ENCODE peak calls at places on chromosomes 4 and X, in eight cellular contexts. J is esophagus squamous epithelium, X is adipocyte, H is cardiac muscle cell, P is tibial artery, A is upper lobe of right lung, Q is brain microvascular endothelial cell, Y is neural progenitor cell. Z is an unnamed sample. For H3K36me3, the result is how much of the 10 kb centered on the place peaks cover.

GRCh38 chr4:127586922-127587571 is 45.7 kb upstream of the INTU start:
- DNase-seq in X (peak), Q (peak), J (no peak), Y (peak), H (peak), A (no peak), P (no peak), Z (peak)

GRCh38 chr4:94442251-94442650 is 9.5 kb upstream of the PDLIM5 start:
- DNase-seq in A (no peak), H (no peak), P (no peak), Q (no peak), X (peak), J (no peak), Y (no peak), Z (no peak)

GRCh38 chr4:93828332-93828829 is at the start of gene ATOH1:
- DNase-seq in J (no peak), H (no peak), Y (peak), P (no peak), X (peak), Q (no peak), A (peak), Z (peak)

GRCh38 chr4:87978656-87979055 is 3.1 kb downstream of the SPP1 start:
- DNase-seq in P (no peak), Q (peak), Y (no peak), X (no peak), H (no peak), J (no peak), A (no peak), Z (no peak)

GRCh38 chr4:42750831-42751230 is 93.9 kb upstream of the ATP8A1 start:
- DNase-seq in H (no peak), Q (no peak), X (no peak), J (no peak), Y (peak), A (no peak), P (no peak), Z (no peak)

GRCh38 chrX:96004386-96004785 is 680.3 kb upstream of the DIAPH2 start:
- DNase-seq in P (no peak), Y (no peak), J (no peak), H (peak), Q (peak), X (peak), A (no peak), Z (no peak)

GRCh38 chrX:153727108-153727931 is 2.7 kb downstream of the ABCD1 start:
- DNase-seq in H (peak), Y (no peak), X (peak), A (peak), J (no peak), P (peak), Q (no peak), Z (no peak)

GRCh38 chr4:172919269-172919668 is 249.3 kb upstream of the GALNT7 start:
- DNase-seq in Q (no peak), Y (no peak), J (no peak), P (no peak), X (no peak), A (no peak), H (no peak), Z (no peak)

GRCh38 chr4:76342803-76343202 is 36.3 kb downstream of the STBD1 start:
- DNase-seq in J (no peak), X (no peak), Q (no peak), A (no peak), Y (no peak), P (no peak), H (no peak), Z (no peak)

GRCh38 chrX:369563-370101 is 17.1 kb downstream of the PPP2R3B start:
- DNase-seq in Y (no peak), A (no peak), Q (no peak), H (no peak), J (no peak), X (no peak), P (no peak), Z (no peak)

GRCh38 chrX:370244-370962 is 16.3 kb downstream of the PPP2R3B start:
- DNase-seq in X (no peak), J (no peak), Q (no peak), P (no peak), H (no peak), Y (no peak), A (no peak), Z (no peak)

GRCh38 chrX:367349-367748 is 19.4 kb downstream of the PPP2R3B start:
- DNase-seq in A (peak), H (no peak), Q (no peak), X (no peak), Y (no peak), P (no peak), J (no peak), Z (no peak)

GRCh38 chrX:367866-368265 is 18.8 kb downstream of the PPP2R3B start:
- DNase-seq in Y (peak), A (no peak), H (no peak), P (no peak), J (no peak), Q (no peak), X (no peak), Z (no peak)

GRCh38 chrX:368811-369562 is 17.7 kb downstream of the PPP2R3B start:
- DNase-seq in X (peak), Q (peak), Y (peak), J (no peak), P (no peak), H (peak), A (no peak), Z (no peak)
- H3K4me3 ChIP-seq in X (no peak), Q (no peak), Y (no peak), J (no peak), P (no peak), H (peak), A (no peak), Z (no peak)

GRCh38 chr4:153780876-153781275 is 8.0 kb downstream of the SFRP2 start:
- DNase-seq in H (no peak), J (no peak), A (no peak), P (no peak), X (no peak), Q (no peak), Y (no peak), Z (no peak)
- H3K36me3 ChIP-seq in H (under half), J (under half), A (under half), P (under half), X (under half), Q (under half), Y (under half), Z (under half)

GRCh38 chrX:103101280-103102042 is 8.5 kb upstream of the NXF3 start:
- DNase-seq in H (peak), Y (peak), Q (peak), A (no peak), J (no peak), X (no peak), P (no peak), Z (no peak)
- H3K4me3 ChIP-seq in H (no peak), Y (peak), Q (no peak), A (no peak), J (no peak), X (no peak), P (no peak), Z (no peak)

DNA sequence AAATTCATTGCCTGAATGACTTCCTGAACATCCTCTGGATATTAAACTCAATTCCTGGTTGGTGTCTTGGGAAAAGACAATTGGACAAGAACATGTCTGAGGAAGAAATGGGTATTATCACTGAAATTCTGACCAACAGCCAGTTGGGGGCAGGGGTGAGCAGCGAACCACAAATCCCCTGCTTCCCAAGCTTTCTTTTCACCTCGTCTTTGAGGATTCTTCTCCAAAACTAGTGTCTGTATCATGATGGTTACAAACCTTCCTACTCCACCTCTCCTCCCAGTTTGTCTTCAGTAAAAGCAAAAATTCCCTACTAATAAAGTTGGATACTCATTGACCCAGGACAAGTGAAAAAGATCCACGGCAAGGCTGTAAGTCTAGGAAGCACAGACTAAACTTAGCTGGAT is 48.3 kb upstream of the WDR1 start:
- DNase-seq in Q (peak), X (peak), J (no peak), A (no peak), Y (peak), H (peak), P (peak), Z (peak)
- H3K36me3 ChIP-seq in Q (under half), X (under half), J (under half), A (under half), Y (under half), H (under half), P (under half), Z (under half)

GRCh38 chrX:68429216-68429615 is 4.1 kb downstream of the OPHN1 start:
- DNase-seq in H (peak), J (no peak), Q (peak), X (no peak), P (no peak), A (no peak), Y (no peak), Z (peak)
- H3K4me3 ChIP-seq in H (no peak), J (no peak), Q (no peak), X (no peak), P (no peak), A (no peak), Y (no peak), Z (no peak)

DNA sequence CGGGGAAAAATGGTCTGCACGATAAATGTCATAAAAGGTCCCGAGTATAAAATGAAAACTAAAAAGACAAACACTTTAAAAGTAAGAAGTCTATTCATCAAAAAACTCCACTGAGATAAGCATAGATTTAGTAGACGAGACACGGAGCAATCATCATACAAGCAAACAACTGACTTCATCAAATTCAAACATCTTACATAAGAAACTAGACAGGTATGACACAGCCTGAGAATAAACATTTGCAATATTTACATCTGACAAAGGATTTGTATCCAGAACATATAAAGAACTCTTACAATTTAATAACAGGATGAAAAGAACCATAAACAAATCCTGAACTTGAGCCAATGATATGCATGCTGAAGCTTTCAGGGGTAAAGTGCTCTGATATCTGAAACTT is 12.2 kb downstream of the MPP1 start:
- DNase-seq in J (no peak), X (no peak), A (no peak), H (no peak), P (no peak), Q (no peak), Y (no peak), Z (no peak)
- H3K36me3 ChIP-seq in J (under half), X (under half), A (under half), H (under half), P (under half), Q (under half), Y (under half), Z (under half)

GRCh38 chr4:48787031-48787430 is 7.0 kb upstream of the FRYL start:
- DNase-seq in Y (peak), H (no peak), P (no peak), X (no peak), Q (no peak), J (no peak), A (no peak), Z (no peak)

GRCh38 chr4:48781968-48782367 is 1.9 kb upstream of the FRYL start:
- DNase-seq in P (no peak), X (no peak), Q (no peak), Y (no peak), J (no peak), A (no peak), H (no peak), Z (no peak)

GRCh38 chr4:48779998-48780866 is at the start of gene FRYL:
- DNase-seq in Y (peak), J (peak), A (peak), H (peak), Q (peak), P (peak), X (peak), Z (peak)

GRCh38 chr4:48780867-48781219 is 764 bp upstream of the FRYL start:
- DNase-seq in X (peak), J (no peak), Q (peak), H (peak), A (no peak), P (no peak), Y (no peak), Z (no peak)

GRCh38 chr4:48785302-48785701 is 5.2 kb upstream of the FRYL start:
- DNase-seq in H (no peak), Q (no peak), A (no peak), P (no peak), J (no peak), X (no peak), Y (no peak), Z (no peak)
- H3K4me3 ChIP-seq in H (no peak), Q (no peak), A (no peak), P (no peak), J (no peak), X (no peak), Y (no peak), Z (no peak)

DNA sequence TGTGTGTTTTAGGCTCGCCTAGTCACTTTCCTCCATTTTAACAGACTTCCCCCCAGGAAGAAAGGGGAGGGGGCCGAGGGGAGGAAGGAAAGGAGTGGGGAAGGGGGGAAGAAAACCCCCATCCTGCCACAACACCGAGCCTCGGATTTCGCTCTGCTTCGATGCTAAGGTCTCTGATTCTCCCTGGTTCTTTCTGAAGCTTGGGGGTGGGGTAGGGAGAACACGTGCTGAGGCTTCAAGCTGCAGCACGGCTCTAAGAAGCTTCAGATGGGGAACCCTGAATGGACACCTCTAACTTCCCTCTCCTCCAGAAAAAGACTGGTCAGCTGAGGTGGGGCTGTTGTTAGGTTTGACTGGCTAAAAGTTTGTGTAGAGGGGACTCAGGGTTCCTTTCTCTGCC is 61.8 kb downstream of the RHOH start:
- DNase-seq in X (no peak), P (no peak), Q (no peak), Y (no peak), A (no peak), H (no peak), J (no peak), Z (no peak)
- H3K36me3 ChIP-seq in X (under half), P (under half), Q (under half), Y (under half), A (under half), H (under half), J (under half), Z (under half)

GRCh38 chr4:187550256-187550950 is 445.2 kb upstream of the ZFP42 start:
- DNase-seq in X (no peak), Q (peak), Y (no peak), P (no peak), A (no peak), J (no peak), H (no peak), Z (no peak)

GRCh38 chr4:187541666-187542065 is 453.9 kb upstream of the ZFP42 start:
- DNase-seq in J (no peak), Q (no peak), A (no peak), Y (no peak), P (no peak), X (peak), H (no peak), Z (no peak)

GRCh38 chr4:187544461-187545053 is 451.0 kb upstream of the ZFP42 start:
- DNase-seq in Y (no peak), H (no peak), P (no peak), Q (no peak), A (no peak), X (no peak), J (no peak), Z (no peak)

DNA sequence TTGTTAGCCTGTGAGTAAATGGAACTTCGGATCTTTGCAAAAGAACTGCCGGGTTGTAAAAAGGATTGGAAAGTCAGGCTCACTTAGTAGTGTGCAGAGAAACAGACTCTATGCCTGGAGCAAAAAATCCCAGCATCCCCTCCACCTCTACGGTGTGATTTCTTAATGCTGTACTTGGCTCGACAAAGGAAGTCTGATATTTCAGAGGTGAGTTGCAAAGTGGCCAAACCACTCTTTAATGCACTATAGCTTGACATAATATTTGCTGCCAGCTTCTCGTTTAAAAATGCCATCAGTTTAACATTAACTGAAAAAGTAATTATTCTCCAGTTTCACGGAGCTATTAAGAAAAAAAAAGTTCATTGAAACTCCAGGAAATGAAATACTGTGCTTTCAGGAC is 448.3 kb upstream of the ZFP42 start:
- DNase-seq in X (peak), P (no peak), Q (no peak), A (no peak), Y (no peak), H (no peak), J (no peak), Z (no peak)
- H3K4me3 ChIP-seq in X (peak), P (peak), Q (no peak), A (no peak), Y (no peak), H (no peak), J (no peak), Z (no peak)

Z was measured in HAP-1.